ENCODE peak calls at places on chromosome 5, in four cellular contexts. R is HCT116, G is H1, C is HepG2. B is an unnamed sample.

GRCh38 chr5:99099691-99100090 is 170.9 kb upstream of the CHD1 start:
- DNase-seq in R (no peak), G (no peak), C (no peak), B (no peak)

GRCh38 chr5:10590226-10591047 is 26.6 kb downstream of the ANKRD33B start:
- DNase-seq in R (no peak), G (peak), C (no peak), B (peak)

GRCh38 chr5:66423484-66423883 is 172.7 kb upstream of the MAST4 start:
- DNase-seq in R (no peak), G (no peak), C (no peak), B (no peak)

GRCh38 chr5:138833095-138833494 is 42.0 kb downstream of the LRRTM2 start:
- DNase-seq in R (no peak), G (no peak), C (no peak), B (no peak)

GRCh38 chr5:171524461-171524860 is 105.0 kb downstream of the FGF18 start:
- DNase-seq in R (no peak), G (no peak), C (no peak), B (no peak)

GRCh38 chr5:36688722-36689121 is 82.3 kb downstream of the SLC1A3 start:
- DNase-seq in R (peak), G (no peak), C (peak), B (peak)

GRCh38 chr5:157924931-157925729 is 66.2 kb upstream of the CLINT1 start:
- DNase-seq in R (no peak), G (no peak), C (no peak), B (no peak)

GRCh38 chr5:148849461-148849860 is 23.1 kb downstream of the ADRB2 start:
- DNase-seq in R (no peak), G (no peak), C (no peak), B (no peak)

GRCh38 chr5:53879708-53880356 is 319.4 kb downstream of the NDUFS4 start:
- DNase-seq in R (no peak), G (no peak), C (peak), B (no peak)

GRCh38 chr5:11904270-11904906 is at the start of gene CTNND2:
- DNase-seq in R (no peak), G (peak), C (no peak), B (no peak)

GRCh38 chr5:139138790-139139189 is 59.4 kb downstream of the SIL1 start:
- DNase-seq in R (peak), G (no peak), C (peak), B (no peak)

GRCh38 chr5:139481122-139481533 is 1.4 kb downstream of the STING1 start:
- DNase-seq in R (no peak), G (no peak), C (no peak), B (peak)

GRCh38 chr5:79934681-79935080 is 56.4 kb downstream of the MTX3 start:
- DNase-seq in R (no peak), G (no peak), C (no peak), B (no peak)

GRCh38 chr5:109900453-109900852 is 210.7 kb downstream of the MAN2A1 start:
- DNase-seq in R (no peak), G (no peak), C (no peak), B (no peak)

GRCh38 chr5:92890841-92891244 is 690.2 kb downstream of the NR2F1-AS1 start:
- DNase-seq in R (no peak), G (no peak), C (peak), B (no peak)

GRCh38 chr5:175853573-175854230 is 17.7 kb upstream of the CPLX2 start:
- DNase-seq in R (no peak), G (no peak), C (peak), B (no peak)

GRCh38 chr5:73412597-73412988 is 36.0 kb downstream of the FOXD1 start:
- DNase-seq in R (no peak), G (no peak), C (no peak), B (no peak)

GRCh38 chr5:75059887-75060286 is 7.5 kb upstream of the GCNT4 start:
- DNase-seq in R (no peak), G (no peak), C (no peak), B (no peak)

GRCh38 chr5:124995451-124995850 is 249.0 kb upstream of the ZNF608 start:
- DNase-seq in R (no peak), G (no peak), C (no peak), B (no peak)

GRCh38 chr5:124996023-124996763 is 249.8 kb upstream of the ZNF608 start:
- DNase-seq in R (no peak), G (peak), C (no peak), B (no peak)

GRCh38 chr5:124990723-124991122 is 244.3 kb upstream of the ZNF608 start:
- DNase-seq in R (no peak), G (no peak), C (no peak), B (no peak)

GRCh38 chr5:124997186-124997893 is 250.9 kb upstream of the ZNF608 start:
- DNase-seq in R (no peak), G (no peak), C (no peak), B (no peak)

GRCh38 chr5:124996764-124997077 is 250.3 kb upstream of the ZNF608 start:
- DNase-seq in R (no peak), G (peak), C (no peak), B (no peak)
- TF ChIP-seq FOSL1 in R (no peak), G (no peak), C (no peak), B (no peak)

GRCh38 chr5:142095035-142095434 is 13.5 kb upstream of the NDFIP1 start:
- DNase-seq in R (no peak), G (no peak), C (no peak), B (no peak)

GRCh38 chr5:142097681-142098080 is 10.9 kb upstream of the NDFIP1 start:
- DNase-seq in R (no peak), G (no peak), C (no peak), B (no peak)

GRCh38 chr5:142096382-142096781 is 12.2 kb upstream of the NDFIP1 start:
- DNase-seq in R (no peak), G (no peak), C (no peak), B (no peak)

GRCh38 chr5:142098275-142098674 is 10.3 kb upstream of the NDFIP1 start:
- DNase-seq in R (no peak), G (no peak), C (no peak), B (no peak)

DNA sequence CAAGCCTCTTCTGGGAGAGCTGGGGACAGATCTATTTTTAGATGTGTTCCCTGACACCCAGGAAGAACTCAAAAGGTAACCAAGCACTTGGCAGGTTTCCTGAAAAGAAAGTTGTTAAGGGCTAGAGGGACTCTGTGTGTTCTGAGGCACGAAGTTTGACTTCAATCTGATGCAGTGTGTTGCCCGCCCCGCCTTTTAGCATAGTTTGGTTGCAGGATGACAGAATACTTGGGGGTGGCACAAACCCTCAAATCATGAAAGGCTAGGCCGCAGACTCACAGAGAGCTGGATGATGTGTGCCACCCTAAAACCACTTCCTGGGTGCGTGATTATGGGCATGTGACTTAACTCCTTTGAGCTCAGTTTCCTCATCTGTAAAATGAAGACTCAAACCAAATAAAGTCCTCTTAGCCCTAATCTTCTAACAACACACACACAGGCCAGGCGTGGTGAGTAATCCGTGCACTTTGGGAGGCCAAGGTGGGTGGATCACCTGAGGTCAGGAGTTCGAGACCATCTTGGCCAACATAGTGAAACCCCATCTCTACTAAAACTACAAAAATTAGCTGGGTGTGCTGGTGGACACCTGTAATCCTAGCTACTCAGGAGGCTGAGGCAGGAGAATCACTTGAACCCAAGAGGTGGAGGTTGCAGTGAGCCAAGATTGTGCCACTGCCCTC is 12.8 kb upstream of the NDFIP1 start:
- DNase-seq in R (no peak), G (no peak), C (no peak), B (no peak)
- TF ChIP-seq FOSL1 in R (no peak), G (no peak), C (no peak), B (no peak)

GRCh38 chr5:41009228-41009627 is 61.9 kb downstream of the MROH2B start:
- DNase-seq in R (peak), G (no peak), C (peak), B (no peak)
- TF ChIP-seq FOSL1 in R (peak), G (no peak), C (no peak), B (no peak)

DNA sequence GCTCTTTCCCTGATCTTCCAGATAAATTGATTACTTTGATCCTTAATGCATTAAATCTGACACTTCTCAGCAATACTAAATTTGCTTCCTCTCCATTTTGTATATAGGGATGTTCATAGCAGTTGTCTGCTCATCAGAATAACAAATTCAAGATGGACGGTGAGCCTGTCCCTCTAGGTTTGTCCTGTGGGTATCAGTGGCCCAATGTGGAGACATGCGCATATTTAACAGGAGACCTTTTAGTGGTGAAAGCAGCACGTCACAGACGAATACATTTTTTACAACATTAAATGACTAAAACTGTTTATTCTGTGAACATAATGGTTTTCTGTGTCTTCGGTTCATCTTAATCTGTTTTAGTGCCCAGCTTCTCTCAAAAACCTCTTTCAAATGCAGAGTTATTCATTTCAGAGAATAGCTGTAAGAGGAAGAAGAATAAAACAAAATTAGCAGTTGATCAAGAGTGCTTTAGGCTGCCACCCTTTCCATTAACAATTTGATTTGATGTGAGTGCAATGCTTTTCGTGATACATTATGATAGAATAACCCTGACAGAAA is 1970.4 kb upstream of the WWC1 start:
- DNase-seq in R (no peak), G (no peak), C (no peak), B (no peak)
- TF ChIP-seq FOSL1 in R (no peak), G (no peak), C (no peak), B (no peak)

GRCh38 chr5:134509308-134510040 is 16.0 kb upstream of the JADE2 start:
- DNase-seq in R (peak), G (no peak), C (peak), B (no peak)

GRCh38 chr5:134512661-134512999 is 12.8 kb upstream of the JADE2 start:
- DNase-seq in R (no peak), G (no peak), C (no peak), B (no peak)

GRCh38 chr5:134508521-134509195 is 16.8 kb upstream of the JADE2 start:
- DNase-seq in R (no peak), G (no peak), C (no peak), B (no peak)

GRCh38 chr5:134511796-134512660 is 13.4 kb upstream of the JADE2 start:
- DNase-seq in R (no peak), G (no peak), C (peak), B (peak)

DNA sequence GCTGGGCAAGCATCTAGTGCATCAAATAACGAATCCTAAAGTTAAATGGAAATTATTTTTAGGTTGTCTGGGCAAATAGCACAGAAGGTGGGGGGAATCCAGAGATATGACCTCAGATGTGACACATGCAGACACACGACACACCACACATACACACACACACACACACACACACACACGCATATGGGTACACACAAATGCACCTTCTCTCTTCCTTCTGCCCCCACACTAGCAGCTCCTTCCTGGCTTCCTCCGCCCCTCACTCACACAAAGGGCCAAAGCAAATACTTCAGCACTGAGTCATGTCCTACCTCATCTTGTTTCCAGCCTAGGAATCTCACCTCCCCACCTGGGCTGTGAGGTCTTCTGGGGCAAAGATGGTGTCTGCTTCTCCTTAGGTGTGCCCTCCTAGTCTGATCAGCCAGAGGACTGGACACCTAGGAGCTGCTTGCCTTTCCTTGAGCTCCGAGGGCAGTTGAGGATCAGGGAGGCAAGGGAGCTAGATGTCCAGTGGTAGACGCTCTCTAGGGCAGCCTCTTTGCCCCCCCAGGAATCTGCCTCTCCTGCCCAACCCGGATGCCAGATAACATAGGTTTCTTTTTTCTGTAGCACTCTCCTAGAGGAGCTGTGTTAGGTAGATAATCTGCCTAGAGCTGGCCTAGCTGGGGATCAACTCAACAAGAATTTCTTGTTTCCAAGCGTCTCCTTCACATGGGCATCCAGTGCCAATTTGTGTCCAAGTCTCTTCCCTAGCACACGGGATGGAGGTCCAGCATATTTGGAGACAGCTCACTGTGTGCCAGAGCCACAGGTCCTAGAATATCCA is 14.3 kb upstream of the JADE2 start:
- DNase-seq in R (no peak), G (peak), C (peak), B (peak)
- TF ChIP-seq FOSL1 in R (no peak), G (no peak), C (no peak), B (peak)